ENCODE peak calls at places on chromosomes 12 and 14, in four cellular contexts. K is HCT116, F is PC-9, H is HepG2. S is an unnamed sample.
A peak's percentile ranks its signal among the peaks of the same experiment; 100 is the strongest.

GRCh38 chr14:105485720-105486332 is 860 bp upstream of the CRIP1 start:
- DNase-seq in K (no peak), F (peak; percentile 31), H (peak; percentile 74), S (no peak)

GRCh38 chr14:53265025-53265424 is 111.9 kb upstream of the DDHD1 start:
- DNase-seq in K (no peak), F (peak; percentile 7), H (no peak), S (no peak)

GRCh38 chr12:131076277-131076676 is 122.6 kb downstream of the ADGRD1 start:
- DNase-seq in K (no peak), F (no peak), H (no peak), S (no peak)

GRCh38 chr12:53274445-53274844 is 6.3 kb downstream of the ESPL1 start:
- DNase-seq in K (no peak), F (peak; percentile 8), H (no peak), S (no peak)

GRCh38 chr14:106879241-106879640 is 1352.9 kb downstream of the TMEM121 start:
- DNase-seq in K (peak; percentile 10), F (peak; percentile 20), H (peak; percentile 65), S (peak; percentile 63)

GRCh38 chr12:93741741-93742085 is 64.5 kb downstream of the CRADD start:
- DNase-seq in K (no peak), F (no peak), H (peak; percentile 4), S (no peak)

GRCh38 chr12:66984962-66985361 is 284.2 kb upstream of the CAND1 start:
- DNase-seq in K (no peak), F (no peak), H (no peak), S (no peak)

GRCh38 chr14:103198429-103199140 is 75.3 kb downstream of the TNFAIP2 start:
- DNase-seq in K (no peak), F (peak; percentile 58), H (peak; percentile 52), S (no peak)

GRCh38 chr14:34713681-34714319 is 593 bp downstream of the CFL2 start:
- DNase-seq in K (no peak), F (peak; percentile 20), H (peak; percentile 55), S (no peak)

GRCh38 chr14:97977711-97978261 is 1180.6 kb downstream of the VRK1 start:
- DNase-seq in K (no peak), F (no peak), H (no peak), S (no peak)

GRCh38 chr14:77965919-77966435 is 166.1 kb downstream of the ADCK1 start:
- DNase-seq in K (no peak), F (no peak), H (peak; percentile 27), S (peak; percentile 12)

GRCh38 chr12:89439946-89440345 is 84.7 kb downstream of the GALNT4 start:
- DNase-seq in K (no peak), F (no peak), H (no peak), S (no peak)

GRCh38 chr14:78367355-78367754 is 197.2 kb downstream of the NRXN3 start:
- DNase-seq in K (no peak), F (no peak), H (no peak), S (no peak)

GRCh38 chr14:62003701-62004100 is 241.5 kb downstream of the SNAPC1 start:
- DNase-seq in K (no peak), F (no peak), H (no peak), S (no peak)

GRCh38 chr14:72521045-72521444 is 372.9 kb downstream of the DPF3 start:
- DNase-seq in K (no peak), F (no peak), H (no peak), S (peak; percentile 67)

GRCh38 chr12:66823857-66824570 is 145.1 kb upstream of the GRIP1 start:
- DNase-seq in K (no peak), F (peak; percentile 50), H (no peak), S (no peak)

GRCh38 chr12:32312049-32312670 is 87.2 kb upstream of the FGD4 start:
- DNase-seq in K (peak; percentile 55), F (no peak), H (peak; percentile 42), S (peak; percentile 66)

GRCh38 chr14:64763801-64764511 is 59.7 kb downstream of the PLEKHG3 start:
- DNase-seq in K (no peak), F (no peak), H (no peak), S (no peak)

GRCh38 chr14:104282332-104283196 is 144.2 kb downstream of the KIF26A start:
- DNase-seq in K (no peak), F (no peak), H (no peak), S (no peak)

GRCh38 chr14:102991376-102991775 is 66.0 kb downstream of the CDC42BPB start:
- DNase-seq in K (no peak), F (no peak), H (no peak), S (no peak)

GRCh38 chr14:35285168-35285990 is 6.8 kb upstream of the PSMA6 start:
- DNase-seq in K (no peak), F (no peak), H (no peak), S (peak; percentile 61)

GRCh38 chr12:128818065-128819022 is 5.4 kb downstream of the SLC15A4 start:
- DNase-seq in K (no peak), F (no peak), H (no peak), S (no peak)

GRCh38 chr12:82638324-82638723 is 48.4 kb upstream of the TMTC2 start:
- DNase-seq in K (no peak), F (no peak), H (no peak), S (no peak)

GRCh38 chr14:30725763-30726162 is 103.6 kb downstream of the SCFD1 start:
- DNase-seq in K (no peak), F (no peak), H (no peak), S (no peak)

GRCh38 chr12:122028165-122028591 is 6.5 kb downstream of the BCL7A start:
- DNase-seq in K (no peak), F (no peak), H (no peak), S (no peak)

GRCh38 chr14:53881161-53881846 is 75.3 kb downstream of the BMP4 start:
- DNase-seq in K (no peak), F (no peak), H (peak; percentile 86), S (no peak)

GRCh38 chr12:54984602-54985376 is at the start of gene TESPA1:
- DNase-seq in K (no peak), F (no peak), H (no peak), S (peak; percentile 93)
- H3K4me3 ChIP-seq in K (no peak within 1 kb of the TSS), F (no peak within 1 kb of the TSS), H (no peak within 1 kb of the TSS), S (peak within 1 kb of the TSS; percentile 65)

DNA sequence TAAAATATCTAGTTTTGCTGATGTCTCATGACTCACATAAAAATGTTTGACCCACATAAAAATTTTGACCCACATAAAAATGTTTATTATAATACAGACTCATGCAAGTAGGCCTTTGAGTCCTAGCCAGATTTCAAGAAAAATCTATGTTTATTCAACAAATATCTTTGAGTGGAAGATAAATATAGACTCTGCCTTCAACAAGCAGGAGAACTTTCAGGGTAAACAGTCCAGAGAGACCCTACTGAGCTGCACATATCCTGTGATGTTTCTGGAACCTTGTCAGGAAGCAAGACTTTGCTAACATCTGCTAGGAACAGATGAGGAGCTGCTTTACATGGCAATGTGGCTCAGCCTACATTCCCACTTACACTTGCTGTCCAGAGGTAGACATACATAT is 283.1 kb downstream of the MDGA2 start:
- DNase-seq in K (no peak), F (no peak), H (no peak), S (no peak)
- H3K79me2 ChIP-seq in K (no peaks in the 10 kb centered on the region), F (no peaks in the 10 kb centered on the region), H (no peaks in the 10 kb centered on the region), S (no peaks in the 10 kb centered on the region)

DNA sequence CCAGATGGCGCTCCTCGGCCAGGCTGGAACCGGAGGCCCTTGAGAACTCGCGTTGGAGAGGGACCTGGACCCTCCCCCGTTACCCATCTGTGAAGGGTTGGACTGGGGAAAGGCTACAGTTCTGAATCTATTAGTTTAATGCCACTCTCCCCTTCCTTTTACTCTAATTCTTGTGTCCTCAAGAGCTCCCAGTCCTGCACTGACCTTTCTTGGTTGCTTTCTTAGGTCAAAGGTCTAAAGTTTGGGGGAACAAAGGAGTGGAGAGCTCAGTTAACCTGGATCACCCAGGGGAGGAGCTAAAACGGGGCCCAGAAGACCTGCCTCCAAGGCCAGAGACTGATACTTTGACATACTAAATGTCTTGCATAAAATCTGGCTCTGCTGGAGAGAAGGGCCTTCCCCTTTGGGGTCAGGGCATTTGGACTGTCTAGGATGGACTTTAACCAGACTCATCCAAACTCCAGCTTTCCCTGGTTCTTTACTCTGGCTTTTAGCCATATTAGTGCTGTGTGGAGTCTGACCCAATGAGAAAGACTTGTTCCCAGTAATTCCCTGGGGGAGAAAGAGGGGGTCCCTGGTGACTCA is 923 bp upstream of the MLF2 start:
- DNase-seq in K (no peak), F (no peak), H (no peak), S (peak; percentile 13)
- H3K4me3 ChIP-seq in K (peak overlapping the region; percentile 99), F (no peak overlapping the region), H (no peak overlapping the region), S (no peak overlapping the region)

GRCh38 chr12:46212108-46212982 is 56.5 kb downstream of the SLC38A1 start:
- DNase-seq in K (no peak), F (no peak), H (no peak), S (no peak)
- H3K79me2 ChIP-seq in K (peaks cover 58% of the 10 kb centered on the region), F (peaks cover 82% of the 10 kb centered on the region), H (no peaks in the 10 kb centered on the region), S (peaks cover 64% of the 10 kb centered on the region)

DNA sequence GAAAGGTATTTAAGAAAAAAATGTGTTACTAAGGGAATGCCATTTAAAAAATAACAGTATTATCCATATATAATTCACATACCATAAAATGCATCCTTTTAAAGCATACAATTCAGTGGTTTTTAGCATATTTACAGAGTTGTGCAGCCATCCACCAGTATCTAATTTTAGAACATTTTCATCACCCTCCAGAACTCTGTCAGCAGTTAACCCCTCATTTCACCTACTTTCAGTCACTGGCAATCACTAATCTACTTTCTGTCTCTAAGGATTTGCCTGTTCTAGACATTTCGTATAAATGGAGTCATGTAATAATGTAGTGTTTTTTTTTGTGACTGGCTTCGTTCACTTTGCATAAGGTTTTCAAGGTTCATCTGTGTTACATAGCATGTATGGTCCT is 33.4 kb downstream of the TBC1D15 start:
- DNase-seq in K (no peak), F (no peak), H (no peak), S (no peak)
- H3K4me3 ChIP-seq in K (no peak overlapping the region), F (no peak overlapping the region), H (no peak overlapping the region), S (no peak overlapping the region)

GRCh38 chr12:28973491-28973890 is 175.6 kb upstream of the FAR2 start:
- DNase-seq in K (no peak), F (no peak), H (no peak), S (no peak)
- H3K79me2 ChIP-seq in K (no peaks in the 10 kb centered on the region), F (no peaks in the 10 kb centered on the region), H (no peaks in the 10 kb centered on the region), S (no peaks in the 10 kb centered on the region)

DNA sequence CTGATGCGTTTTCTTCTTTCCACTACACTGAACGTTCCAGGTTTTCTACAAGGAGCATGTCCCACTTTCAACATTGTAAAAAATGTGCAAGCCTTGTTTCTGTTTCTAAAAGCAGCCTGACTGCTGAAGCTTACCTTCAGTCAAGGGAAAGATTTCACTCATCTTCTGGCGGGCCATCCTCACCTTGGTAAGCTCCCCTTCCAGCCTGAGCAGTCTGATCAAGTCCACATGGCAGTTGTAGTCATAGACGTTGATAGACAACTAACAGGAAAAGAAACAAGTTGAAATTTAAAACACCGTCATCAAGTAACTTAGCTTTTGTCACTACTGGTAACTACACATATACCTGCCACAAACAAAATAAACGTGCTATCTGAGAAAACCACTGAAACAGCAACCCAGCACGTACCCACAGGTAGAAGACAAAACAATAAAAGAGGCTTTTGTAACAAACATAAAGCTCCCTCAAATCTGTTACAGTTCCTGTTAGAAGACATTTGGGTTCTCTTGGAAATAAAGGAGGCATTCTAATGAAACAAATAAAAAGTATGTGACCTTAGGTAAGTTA is 11.9 kb downstream of the SART3 start:
- DNase-seq in K (no peak), F (no peak), H (no peak), S (no peak)
- H3K4me3 ChIP-seq in K (no peak overlapping the region), F (no peak overlapping the region), H (no peak overlapping the region), S (no peak overlapping the region)

DNA sequence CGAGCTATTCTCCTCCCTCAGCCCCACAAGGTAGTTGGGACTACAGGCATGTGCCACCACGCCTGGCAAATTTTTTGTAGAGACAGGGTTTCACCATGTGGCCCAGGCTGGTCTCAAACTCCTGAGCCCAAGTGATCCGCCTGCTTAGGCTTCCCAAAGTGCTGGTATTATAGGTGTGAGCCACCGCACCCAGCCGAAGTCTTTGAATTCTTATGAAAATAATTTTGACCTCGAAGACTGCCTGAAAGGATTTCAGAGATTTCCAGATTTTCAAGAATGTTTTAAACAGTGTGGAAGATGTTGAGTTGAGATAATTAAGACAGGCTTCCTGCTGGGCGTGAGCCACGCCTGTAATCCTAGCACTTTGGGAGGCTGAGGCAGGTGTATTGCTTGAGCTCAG is 5.0 kb downstream of the PSMA3 start:
- DNase-seq in K (no peak), F (no peak), H (no peak), S (no peak)
- H3K79me2 ChIP-seq in K (peaks cover 99% of the 10 kb centered on the region), F (peaks cover 88% of the 10 kb centered on the region), H (peaks cover 78% of the 10 kb centered on the region), S (peaks cover 84% of the 10 kb centered on the region)